ENCODE peak calls at places on chromosomes 16 and 17, in four cellular contexts. F, Z, Y and B are unnamed samples.

GRCh38 chr17:78923660-78924453 is 1.3 kb downstream of the TIMP2 start:
- DNase-seq in Z (no peak), F (no peak), Y (no peak), B (no peak)

GRCh38 chr16:69240336-69240735 is 53.4 kb downstream of the SNTB2 start:
- DNase-seq in F (peak), Y (peak), Z (peak), B (peak)

GRCh38 chr16:79932564-79932963 is 332.0 kb upstream of the MAF start:
- DNase-seq in Z (no peak), Y (no peak), F (no peak), B (peak)

GRCh38 chr17:45270828-45271418 is 9.0 kb upstream of the SPATA32 start:
- DNase-seq in Z (no peak), F (no peak), Y (no peak), B (no peak)

GRCh38 chr16:50038756-50039529 is 13.9 kb downstream of the CNEP1R1 start:
- DNase-seq in Y (no peak), Z (no peak), F (no peak), B (no peak)

GRCh38 chr16:51151951-51152663 is 1.0 kb upstream of the SALL1 start:
- DNase-seq in Z (peak), F (peak), Y (peak), B (peak)

GRCh38 chr16:65038125-65038524 is 83.7 kb downstream of the CDH11 start:
- DNase-seq in Y (peak), Z (peak), F (no peak), B (no peak)

GRCh38 chr17:77405867-77406513 is 265.2 kb downstream of the SEC14L1 start:
- DNase-seq in Z (no peak), Y (no peak), F (no peak), B (no peak)

GRCh38 chr17:70022175-70022574 is 52.9 kb upstream of the KCNJ16 start:
- DNase-seq in Y (no peak), F (peak), Z (no peak), B (no peak)

GRCh38 chr16:50859628-50860360 is 117.9 kb downstream of the CYLD start:
- DNase-seq in Y (no peak), Z (no peak), F (no peak), B (no peak)

GRCh38 chr17:43013296-43013695 is 6.7 kb downstream of the IFI35 start:
- DNase-seq in Z (no peak), Y (no peak), F (no peak), B (no peak)

GRCh38 chr17:61407211-61407911 is 7.7 kb downstream of the TBX2 start:
- DNase-seq in F (no peak), Y (no peak), Z (no peak), B (no peak)

GRCh38 chr16:31472559-31473203 is 729 bp downstream of the TGFB1I1 start:
- DNase-seq in Y (peak), Z (peak), F (peak), B (peak)

GRCh38 chr16:69402448-69402847 is 16.6 kb upstream of the TERF2 start:
- DNase-seq in F (no peak), Y (no peak), Z (no peak), B (no peak)

GRCh38 chr16:10738231-10739077 is 5.2 kb upstream of the NUBP1 start:
- DNase-seq in Z (peak), F (peak), Y (peak), B (peak)

GRCh38 chr16:53546988-53547391 is 44.0 kb upstream of the AKTIP start:
- DNase-seq in F (no peak), Y (no peak), Z (peak), B (peak)

GRCh38 chr16:383326-384020 is 1.7 kb upstream of the PGAP6 start:
- DNase-seq in F (no peak), Z (no peak), Y (no peak), B (no peak)

DNA sequence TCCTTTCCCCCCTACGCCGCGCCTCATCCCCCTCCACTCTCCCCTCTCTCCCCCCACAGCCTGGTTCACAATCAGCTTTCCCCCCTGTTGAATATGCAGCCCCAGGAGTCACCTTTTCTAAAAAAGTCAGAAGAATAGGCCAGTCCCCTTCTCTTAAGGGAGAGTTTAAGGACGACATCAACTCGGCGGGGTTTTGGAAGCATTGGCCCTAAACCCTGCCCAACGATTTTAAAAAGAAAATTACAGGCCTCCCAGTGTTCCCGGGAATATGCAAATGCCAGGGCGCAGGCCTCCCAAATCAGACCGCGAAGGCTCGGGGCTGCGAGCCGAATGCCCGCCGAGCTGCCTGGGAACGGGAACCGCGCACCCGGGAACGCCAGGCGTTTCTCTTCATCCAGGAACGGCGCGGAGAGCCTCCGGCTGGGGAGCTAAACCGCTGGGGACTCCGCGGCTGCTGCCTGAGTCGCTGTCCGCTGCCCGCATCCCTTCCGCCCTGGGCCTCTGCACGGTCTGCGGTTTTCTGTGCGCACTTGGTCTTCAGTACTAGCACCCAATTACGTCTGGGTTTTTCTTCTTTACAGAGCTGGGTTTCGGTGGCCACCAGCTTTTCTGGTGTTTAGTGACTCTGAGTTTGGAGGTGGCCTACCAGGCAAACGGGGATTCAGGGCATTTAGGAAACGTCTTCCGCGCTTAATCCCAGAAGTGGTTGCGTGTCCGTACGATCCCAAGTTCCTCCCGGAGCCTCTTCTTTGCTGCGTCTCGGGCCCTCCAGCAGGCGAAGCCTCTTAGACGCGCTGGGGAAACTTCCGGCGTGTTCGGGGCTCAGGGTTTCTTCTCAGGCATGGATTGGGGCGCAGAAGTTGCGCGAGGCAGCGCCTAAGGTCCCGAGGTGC is 5.7 kb downstream of the IRX5 start:
- DNase-seq in Y (peak), F (peak), Z (peak), B (peak)
- H3K4me3 ChIP-seq in Y (no peak), F (peak), Z (peak), B (no peak)

DNA sequence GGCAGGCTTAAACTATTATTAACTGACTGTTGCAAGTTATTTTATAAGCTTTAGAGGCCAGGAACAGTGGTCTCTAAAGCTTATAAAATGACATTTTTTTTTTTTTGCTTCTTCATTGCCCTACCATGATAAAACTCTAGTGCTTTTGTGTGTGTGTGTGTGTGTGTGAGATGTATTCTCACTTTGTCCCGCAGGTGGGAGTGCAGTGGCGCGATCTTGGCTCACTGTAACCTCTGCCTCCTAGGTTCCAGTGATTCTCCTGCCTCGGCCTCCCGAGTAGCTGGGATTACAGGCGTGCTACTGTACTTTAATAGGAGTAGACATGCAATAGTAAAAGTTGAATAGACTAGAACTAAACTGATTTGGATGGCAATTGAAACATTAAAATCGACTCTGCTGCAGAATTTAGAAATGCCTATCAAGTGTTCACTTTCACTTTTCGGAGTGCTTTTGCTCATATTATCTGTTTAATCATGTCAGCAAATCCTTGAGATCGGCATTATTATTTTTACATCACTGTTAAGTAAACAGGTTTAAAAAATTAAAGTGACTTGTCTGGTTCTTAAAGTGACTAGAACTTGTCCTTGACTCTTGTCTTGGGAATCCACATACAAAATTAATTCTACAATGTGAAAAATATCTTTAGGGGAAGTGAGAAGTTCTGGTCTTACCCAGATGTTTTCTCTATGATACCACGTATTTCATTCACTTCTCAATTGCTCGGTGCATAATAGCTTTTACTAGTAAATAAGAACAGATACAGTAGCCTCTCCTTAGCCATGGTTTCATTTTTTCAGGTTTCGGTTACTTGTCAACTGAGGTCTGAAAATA is 8.4 kb upstream of the PCTP start:
- DNase-seq in Y (no peak), F (no peak), Z (no peak), B (no peak)
- TF ChIP-seq CTCF in Y (no peak), F (no peak), Z (no peak), B (no peak)

GRCh38 chr17:15657868-15658775 is 26.0 kb downstream of the TRIM16 start:
- DNase-seq in Z (no peak), F (no peak), Y (no peak), B (no peak)
- H3K4me3 ChIP-seq in Z (no peak), F (no peak), Y (no peak), B (no peak)

GRCh38 chr17:10875411-10875810 is 37.5 kb upstream of the PIRT start:
- DNase-seq in F (no peak), Z (no peak), Y (peak), B (no peak)

GRCh38 chr17:10881959-10882358 is 44.1 kb upstream of the PIRT start:
- DNase-seq in Z (no peak), Y (no peak), F (no peak), B (no peak)

GRCh38 chr17:10875984-10876555 is 38.2 kb upstream of the PIRT start:
- DNase-seq in F (peak), Y (peak), Z (peak), B (peak)

GRCh38 chr17:10879110-10879509 is 41.2 kb upstream of the PIRT start:
- DNase-seq in Z (no peak), Y (no peak), F (no peak), B (peak)
- TF ChIP-seq CTCF in Z (no peak), Y (no peak), F (no peak), B (no peak)